ENCODE peak calls at places on chromosomes 11 and 22, in four cellular contexts. Z is heart right ventricle, H is HCT116, B is cardiac muscle cell. W is an unnamed sample.

GRCh38 chr11:9332655-9333054 is 18.3 kb upstream of the TMEM41B start:
- DNase-seq in Z (no peak), H (no peak), B (no peak), W (no peak)

GRCh38 chr11:399731-400211 is 5.8 kb downstream of the PKP3 start:
- DNase-seq in Z (no peak), H (no peak), B (no peak), W (no peak)

GRCh38 chr11:26753738-26754504 is 32.1 kb upstream of the SLC5A12 start:
- DNase-seq in Z (peak; percentile 18), H (peak; percentile 2), B (peak; percentile 79), W (peak; percentile 18)

GRCh38 chr11:72013765-72014711 is 15.3 kb downstream of the IL18BP start:
- DNase-seq in Z (no peak), H (no peak), B (no peak), W (no peak)

GRCh38 chr22:29799217-29799680 is 32.1 kb downstream of the UQCR10 start:
- DNase-seq in Z (peak; percentile 90), H (peak; percentile 58), B (no peak), W (peak; percentile 94)

GRCh38 chr11:72613977-72614376 is 60.2 kb downstream of the PDE2A start:
- DNase-seq in Z (no peak), H (no peak), B (no peak), W (peak; percentile 66)

GRCh38 chr11:64604458-64605247 is 13.6 kb downstream of the SLC22A12 start:
- DNase-seq in Z (no peak), H (no peak), B (no peak), W (no peak)

GRCh38 chr11:706439-706956 is 467 bp downstream of the EPS8L2 start:
- DNase-seq in Z (no peak), H (no peak), B (no peak), W (peak; percentile 63)

GRCh38 chr11:114607753-114608459 is 12.3 kb upstream of the NXPE4 start:
- DNase-seq in Z (no peak), H (no peak), B (no peak), W (no peak)
- H3K9me3 ChIP-seq in Z (no peaks in the 10 kb centered on the region), H (no peaks in the 10 kb centered on the region), B (peaks cover 3% of the 10 kb centered on the region), W (no peaks in the 10 kb centered on the region)

GRCh38 chr11:66277475-66278391 is at the start of gene CNIH2:
- DNase-seq in Z (no peak), H (no peak), B (peak; percentile 67), W (peak; percentile 10)

GRCh38 chr11:66275984-66276612 is 1.9 kb upstream of the CNIH2 start:
- DNase-seq in Z (no peak), H (no peak), B (no peak), W (no peak)

GRCh38 chr11:66272600-66272999 is 4.2 kb downstream of the RAB1B start:
- DNase-seq in Z (no peak), H (no peak), B (no peak), W (no peak)

GRCh38 chr11:66274219-66274618 is 3.8 kb upstream of the CNIH2 start:
- DNase-seq in Z (no peak), H (no peak), B (no peak), W (no peak)

DNA sequence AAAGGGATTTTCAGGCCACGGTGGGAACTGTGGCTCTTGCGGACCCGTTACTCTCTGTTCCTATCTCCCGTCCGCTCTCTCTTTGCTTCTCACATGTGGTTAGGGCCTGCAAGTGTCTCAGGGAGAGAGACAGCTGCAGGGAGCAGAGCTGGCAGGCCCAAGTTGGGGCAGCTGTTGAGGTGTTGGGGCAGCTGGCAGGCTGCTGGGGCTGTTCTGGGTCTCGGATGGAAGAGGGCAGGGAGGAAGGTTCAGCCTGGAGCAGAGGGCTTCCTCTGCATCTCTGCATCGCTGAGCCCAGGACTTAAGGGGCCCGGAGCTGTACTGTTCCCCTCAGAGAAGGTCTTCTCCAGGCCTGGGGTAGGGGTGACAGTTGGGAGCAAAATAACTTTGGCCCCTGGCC is 2.6 kb upstream of the CNIH2 start:
- DNase-seq in Z (no peak), H (no peak), B (no peak), W (no peak)
- H3K4me3 ChIP-seq in Z (no peak overlapping the region), H (no peak overlapping the region), B (no peak overlapping the region), W (no peak overlapping the region)

GRCh38 chr22:49240016-49240380 is 587.7 kb downstream of the BRD1 start:
- DNase-seq in Z (no peak), H (no peak), B (no peak), W (no peak)

GRCh38 chr22:49238181-49239141 is 589.2 kb downstream of the BRD1 start:
- DNase-seq in Z (no peak), H (no peak), B (no peak), W (no peak)

GRCh38 chr22:49237703-49238102 is 590.0 kb downstream of the BRD1 start:
- DNase-seq in Z (no peak), H (no peak), B (no peak), W (no peak)

GRCh38 chr22:49240472-49240871 is 587.2 kb downstream of the BRD1 start:
- DNase-seq in Z (no peak), H (no peak), B (no peak), W (no peak)

GRCh38 chr22:49239264-49240015 is 588.2 kb downstream of the BRD1 start:
- DNase-seq in Z (no peak), H (no peak), B (no peak), W (no peak)
- H3K9me3 ChIP-seq in Z (no peaks in the 10 kb centered on the region), H (no peaks in the 10 kb centered on the region), B (no peaks in the 10 kb centered on the region), W (no peaks in the 10 kb centered on the region)

DNA sequence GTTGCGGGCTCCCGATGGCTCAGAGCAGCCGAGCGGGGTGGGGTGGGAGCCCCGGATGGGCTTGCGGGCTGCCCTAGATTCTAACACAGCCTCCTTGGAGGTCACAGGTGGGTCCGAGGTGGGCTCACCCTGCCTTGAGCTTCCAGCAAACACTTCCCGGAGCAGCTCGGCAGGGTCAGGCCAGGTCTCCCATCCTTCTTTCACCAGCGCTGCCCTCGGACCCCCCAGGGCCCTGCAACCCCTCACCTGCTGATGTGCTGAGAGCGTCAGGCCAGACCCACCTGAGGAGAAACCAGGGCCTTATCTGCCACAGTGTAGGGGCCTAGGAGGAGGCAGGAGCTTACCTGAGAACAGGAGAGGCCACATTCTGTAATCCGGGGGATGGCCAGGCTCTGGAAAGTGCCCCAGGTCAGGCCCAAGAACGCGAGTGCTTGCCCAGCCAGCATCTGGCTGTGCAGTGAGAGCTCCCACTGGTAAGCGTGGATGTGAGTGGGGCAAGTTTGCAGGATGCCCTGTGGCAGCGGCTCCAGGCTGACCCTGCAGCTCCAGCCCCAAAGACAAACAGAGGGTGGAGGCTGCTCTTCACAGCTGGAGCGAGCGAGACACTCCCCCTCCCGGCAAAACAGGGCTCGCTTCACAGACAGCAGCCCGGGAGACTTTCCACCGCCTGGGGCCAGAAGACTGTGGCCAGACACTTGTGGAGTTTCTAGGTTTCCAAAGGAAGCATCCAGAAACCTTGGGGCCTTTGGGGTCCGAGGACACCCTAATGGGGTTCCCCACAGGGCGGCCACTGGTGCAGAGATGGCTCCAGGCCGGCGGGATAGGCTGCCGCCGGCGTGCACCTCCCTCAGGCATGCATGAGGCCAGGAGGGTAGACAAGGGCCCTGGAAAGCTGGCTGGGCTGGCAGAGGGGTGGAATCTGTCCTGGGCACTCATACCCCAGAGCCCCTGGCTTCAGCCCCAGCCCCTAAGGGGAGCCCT is at the start of gene IL17REL:
- DNase-seq in Z (no peak), H (no peak), B (no peak), W (no peak)
- H3K4me3 ChIP-seq in Z (no peak within 1 kb of the TSS), H (no peak within 1 kb of the TSS), B (no peak within 1 kb of the TSS), W (no peak within 1 kb of the TSS)

GRCh38 chr11:69863544-69864200 is 44.5 kb upstream of the FGF3 start:
- DNase-seq in Z (no peak), H (no peak), B (no peak), W (no peak)

GRCh38 chr11:69866648-69867047 is 47.4 kb upstream of the FGF3 start:
- DNase-seq in Z (no peak), H (no peak), B (no peak), W (no peak)

GRCh38 chr11:69865707-69866106 is 46.5 kb upstream of the FGF3 start:
- DNase-seq in Z (no peak), H (no peak), B (no peak), W (no peak)

GRCh38 chr11:69864589-69864929 is 45.3 kb upstream of the FGF3 start:
- DNase-seq in Z (no peak), H (no peak), B (no peak), W (no peak)

DNA sequence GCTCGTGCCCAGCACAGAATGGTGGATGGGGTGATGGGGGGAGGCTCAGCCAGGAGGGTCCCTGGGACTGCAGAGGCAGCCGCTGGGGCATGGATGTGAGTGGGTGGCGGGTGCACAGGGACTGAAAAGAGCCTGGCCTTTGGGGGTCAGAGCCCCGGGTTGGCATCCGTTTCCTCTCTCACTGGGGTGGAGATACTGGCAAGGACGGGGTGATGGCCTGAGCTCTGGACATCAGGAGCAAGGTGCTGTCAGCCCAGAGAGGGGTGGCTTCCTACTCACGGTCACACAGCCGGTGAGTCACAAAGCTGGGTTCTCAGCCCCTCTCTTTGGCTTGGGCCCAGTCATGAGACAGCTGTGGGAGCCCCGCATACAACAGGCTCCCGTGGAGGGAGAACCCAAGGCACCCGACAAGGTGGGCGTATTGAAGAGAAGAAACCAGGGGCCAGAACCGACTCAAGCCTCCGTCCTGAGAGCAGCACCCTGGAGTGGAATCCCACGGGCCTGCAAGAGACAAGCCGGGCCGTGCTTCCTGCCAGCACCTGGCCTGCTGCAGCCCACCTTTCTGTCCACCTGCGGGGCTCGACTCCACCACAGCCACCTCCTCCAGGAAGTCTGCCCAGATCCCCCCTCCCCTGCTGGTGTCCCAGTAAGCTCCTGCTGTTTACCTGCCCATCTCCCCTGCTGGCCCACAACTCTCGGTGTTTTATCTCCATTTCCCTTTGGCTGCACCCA is 45.9 kb upstream of the FGF3 start:
- DNase-seq in Z (no peak), H (no peak), B (no peak), W (no peak)
- H3K9me3 ChIP-seq in Z (no peaks in the 10 kb centered on the region), H (no peaks in the 10 kb centered on the region), B (no peaks in the 10 kb centered on the region), W (no peaks in the 10 kb centered on the region)

GRCh38 chr11:121369366-121369765 is 76.8 kb downstream of the SC5D start:
- DNase-seq in Z (no peak), H (no peak), B (no peak), W (no peak)

GRCh38 chr11:121366038-121366437 is 73.5 kb downstream of the SC5D start:
- DNase-seq in Z (no peak), H (no peak), B (no peak), W (no peak)

GRCh38 chr11:121366970-121367369 is 74.4 kb downstream of the SC5D start:
- DNase-seq in Z (no peak), H (no peak), B (peak; percentile 48), W (no peak)

GRCh38 chr11:121368504-121368903 is 75.9 kb downstream of the SC5D start:
- DNase-seq in Z (no peak), H (no peak), B (no peak), W (no peak)

DNA sequence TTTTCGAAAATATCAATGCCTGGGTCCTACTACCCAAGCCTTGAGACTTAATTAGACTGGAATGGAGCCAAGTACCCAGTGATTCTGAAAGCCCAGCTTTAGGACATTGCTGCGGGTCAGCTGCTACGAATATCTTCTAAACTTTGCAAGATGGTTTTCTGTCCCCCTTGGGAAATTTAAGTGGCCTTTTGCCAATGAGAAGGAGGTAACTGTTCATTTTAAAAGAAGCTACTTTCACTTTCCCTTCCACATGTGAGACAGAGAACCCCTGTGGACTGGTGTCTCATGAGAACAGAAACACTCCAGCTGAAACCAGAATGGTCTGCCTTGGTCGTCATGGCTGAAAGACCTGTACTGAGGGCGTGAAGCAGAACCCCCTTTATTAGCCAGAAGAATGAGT is 74.9 kb downstream of the SC5D start:
- DNase-seq in Z (no peak), H (no peak), B (peak; percentile 12), W (no peak)
- H3K4me3 ChIP-seq in Z (no peak overlapping the region), H (no peak overlapping the region), B (no peak overlapping the region), W (no peak overlapping the region)

DNA sequence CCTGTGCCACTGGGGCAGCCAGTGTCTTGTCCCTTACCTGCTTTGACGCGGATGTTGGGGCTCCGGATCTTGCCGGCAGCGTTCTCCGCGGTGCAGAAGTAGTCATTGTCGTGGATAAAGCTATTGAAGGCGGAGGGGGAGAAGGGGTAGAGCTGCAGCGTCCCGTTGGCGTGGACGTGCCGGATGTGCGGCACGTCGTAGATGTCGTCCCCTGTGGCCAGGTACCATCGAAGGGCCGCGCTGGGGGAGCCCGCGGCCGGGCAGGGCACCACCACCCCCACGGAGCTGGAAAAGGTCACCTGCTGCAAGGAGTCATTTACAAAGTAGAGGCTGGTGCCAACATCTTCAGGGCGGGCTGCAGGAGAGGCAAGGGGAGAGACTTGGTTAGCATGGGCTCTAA is 16.6 kb downstream of the DSCAML1 start:
- DNase-seq in Z (no peak), H (no peak), B (no peak), W (no peak)
- H3K9me3 ChIP-seq in Z (no peaks in the 10 kb centered on the region), H (no peaks in the 10 kb centered on the region), B (no peaks in the 10 kb centered on the region), W (no peaks in the 10 kb centered on the region)